ENCODE peak calls at places on chromosomes 2 and 18, in six cellular contexts. V, O, K, R, T and U are unnamed samples.
A peak's percentile ranks its signal among the peaks of the same experiment; 100 is the strongest.

GRCh38 chr2:239908744-239909143 is 116.4 kb downstream of the NDUFA10 start:
- DNase-seq in V (no peak), O (no peak), K (no peak), R (no peak), T (no peak), U (no peak)

GRCh38 chr2:61878756-61879155 is 9.7 kb downstream of the CCT4 start:
- DNase-seq in V (no peak), O (no peak), K (no peak), R (peak; percentile 75), T (no peak), U (no peak)

GRCh38 chr2:172234716-172235661 is 132.3 kb upstream of the DLX2 start:
- DNase-seq in V (peak; percentile 56), O (no peak), K (peak; percentile 39), R (no peak), T (peak; percentile 75), U (peak; percentile 81)

GRCh38 chr2:12895017-12895416 is 178.3 kb downstream of the TRIB2 start:
- DNase-seq in V (no peak), O (no peak), K (no peak), R (no peak), T (no peak), U (no peak)

GRCh38 chr18:78330761-78331160 is 648.9 kb upstream of the SALL3 start:
- DNase-seq in V (no peak), O (no peak), K (no peak), R (no peak), T (no peak), U (no peak)

GRCh38 chr2:36707050-36707449 is 10.5 kb downstream of the VIT start:
- DNase-seq in V (no peak), O (no peak), K (peak; percentile 87), R (peak; percentile 31), T (no peak), U (no peak)

GRCh38 chr2:162520959-162521358 is 177.0 kb downstream of the GCA start:
- DNase-seq in V (no peak), O (no peak), K (no peak), R (no peak), T (no peak), U (no peak)

GRCh38 chr2:38592951-38593350 is 9.8 kb downstream of the HNRNPLL start:
- DNase-seq in V (no peak), O (no peak), K (peak; percentile 50), R (peak; percentile 69), T (no peak), U (no peak)

GRCh38 chr2:138453815-138454214 is 47.8 kb upstream of the SPOPL start:
- DNase-seq in V (no peak), O (no peak), K (no peak), R (no peak), T (no peak), U (no peak)

GRCh38 chr2:20221939-20222768 is 2.8 kb downstream of the SDC1 start:
- DNase-seq in V (no peak), O (no peak), K (no peak), R (peak; percentile 64), T (no peak), U (no peak)

GRCh38 chr2:69830045-69830905 is 815 bp downstream of the GMCL1 start:
- DNase-seq in V (peak; percentile 47), O (no peak), K (peak; percentile 59), R (peak; percentile 43), T (peak; percentile 61), U (peak; percentile 66)

GRCh38 chr2:101987832-101988231 is 3.9 kb upstream of the IL1R2 start:
- DNase-seq in V (peak; percentile 43), O (no peak), K (peak; percentile 26), R (no peak), T (no peak), U (no peak)

GRCh38 chr2:12300927-12301326 is 415.8 kb upstream of the TRIB2 start:
- DNase-seq in V (no peak), O (no peak), K (peak; percentile 57), R (no peak), T (no peak), U (no peak)

GRCh38 chr2:223998983-223999382 is 40.1 kb downstream of the SERPINE2 start:
- DNase-seq in V (no peak), O (no peak), K (no peak), R (no peak), T (no peak), U (no peak)

GRCh38 chr2:203804070-203804469 is 63.5 kb upstream of the CTLA4 start:
- DNase-seq in V (no peak), O (no peak), K (peak; percentile 99), R (peak; percentile 89), T (no peak), U (no peak)

GRCh38 chr18:44731160-44731865 is 50.6 kb downstream of the SETBP1 start:
- DNase-seq in V (no peak), O (no peak), K (no peak), R (no peak), T (no peak), U (no peak)

GRCh38 chr2:128753321-128753720 is 434.7 kb upstream of the HS6ST1 start:
- DNase-seq in V (no peak), O (no peak), K (no peak), R (no peak), T (no peak), U (no peak)

GRCh38 chr18:7415081-7415894 is 151.8 kb upstream of the PTPRM start:
- DNase-seq in V (no peak), O (no peak), K (no peak), R (peak; percentile 33), T (no peak), U (no peak)

GRCh38 chr2:33307659-33308311 is 168.7 kb upstream of the RASGRP3 start:
- DNase-seq in V (no peak), O (no peak), K (no peak), R (no peak), T (no peak), U (no peak)

GRCh38 chr2:75246441-75247167 is 47.3 kb upstream of the TACR1 start:
- DNase-seq in V (no peak), O (no peak), K (peak; percentile 35), R (no peak), T (no peak), U (no peak)

GRCh38 chr2:75237296-75237695 is 38.0 kb upstream of the TACR1 start:
- DNase-seq in V (no peak), O (no peak), K (no peak), R (no peak), T (no peak), U (no peak)

GRCh38 chr2:75241696-75242095 is 42.4 kb upstream of the TACR1 start:
- DNase-seq in V (peak; percentile 25), O (peak; percentile 4), K (peak; percentile 17), R (peak; percentile 5), T (no peak), U (peak; percentile 62)

GRCh38 chr2:75238670-75239330 is 39.5 kb upstream of the TACR1 start:
- DNase-seq in V (no peak), O (no peak), K (peak; percentile 86), R (peak; percentile 55), T (no peak), U (no peak)

GRCh38 chr2:75243219-75243618 is 43.9 kb upstream of the TACR1 start:
- DNase-seq in V (no peak), O (no peak), K (no peak), R (no peak), T (no peak), U (no peak)
- H2AFZ ChIP-seq in V (no peak overlapping the region), O (no peak overlapping the region), K (no peak overlapping the region), R (no peak overlapping the region), T (no peak overlapping the region), U (no peak overlapping the region)

GRCh38 chr2:189249171-189249570 is 69.6 kb upstream of the COL5A2 start:
- DNase-seq in V (no peak), O (no peak), K (peak; percentile 73), R (peak; percentile 32), T (no peak), U (no peak)
- TF ChIP-seq EZH2 in V (no peak), O (no peak), K (no peak), R (no peak), T (no peak), U (no peak)

DNA sequence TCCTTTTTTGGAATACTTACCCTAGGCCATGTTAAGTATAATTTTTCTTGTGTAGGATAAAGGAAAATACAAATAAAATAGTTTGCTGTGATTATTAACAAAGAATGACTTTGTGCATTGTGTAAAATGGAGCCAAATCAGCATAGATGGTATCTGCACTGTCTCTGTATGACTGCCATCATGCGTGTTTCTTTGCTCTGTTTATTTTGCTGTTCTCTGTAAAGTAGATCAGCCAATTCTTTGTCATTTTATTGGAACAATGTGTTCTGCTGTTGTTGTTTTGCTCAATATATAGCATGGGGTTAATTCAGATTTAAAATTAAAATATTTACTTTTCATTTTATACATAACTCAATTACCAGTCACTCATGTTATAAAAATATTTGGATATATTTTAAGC is 181.3 kb upstream of the UBE2E3 start:
- DNase-seq in V (no peak), O (no peak), K (no peak), R (no peak), T (no peak), U (no peak)
- H2AFZ ChIP-seq in V (no peak overlapping the region), O (no peak overlapping the region), K (no peak overlapping the region), R (no peak overlapping the region), T (no peak overlapping the region), U (no peak overlapping the region)

GRCh38 chr2:231033147-231034132 is 3.9 kb upstream of the C2orf72 start:
- DNase-seq in V (no peak), O (no peak), K (no peak), R (no peak), T (no peak), U (no peak)
- TF ChIP-seq EZH2 in V (no peak), O (no peak), K (no peak), R (no peak), T (no peak), U (no peak)

GRCh38 chr2:74077636-74078035 is 70.1 kb downstream of the BOLA3 start:
- DNase-seq in V (no peak), O (no peak), K (no peak), R (no peak), T (no peak), U (no peak)
- H2AFZ ChIP-seq in V (no peak overlapping the region), O (no peak overlapping the region), K (no peak overlapping the region), R (no peak overlapping the region), T (no peak overlapping the region), U (no peak overlapping the region)

DNA sequence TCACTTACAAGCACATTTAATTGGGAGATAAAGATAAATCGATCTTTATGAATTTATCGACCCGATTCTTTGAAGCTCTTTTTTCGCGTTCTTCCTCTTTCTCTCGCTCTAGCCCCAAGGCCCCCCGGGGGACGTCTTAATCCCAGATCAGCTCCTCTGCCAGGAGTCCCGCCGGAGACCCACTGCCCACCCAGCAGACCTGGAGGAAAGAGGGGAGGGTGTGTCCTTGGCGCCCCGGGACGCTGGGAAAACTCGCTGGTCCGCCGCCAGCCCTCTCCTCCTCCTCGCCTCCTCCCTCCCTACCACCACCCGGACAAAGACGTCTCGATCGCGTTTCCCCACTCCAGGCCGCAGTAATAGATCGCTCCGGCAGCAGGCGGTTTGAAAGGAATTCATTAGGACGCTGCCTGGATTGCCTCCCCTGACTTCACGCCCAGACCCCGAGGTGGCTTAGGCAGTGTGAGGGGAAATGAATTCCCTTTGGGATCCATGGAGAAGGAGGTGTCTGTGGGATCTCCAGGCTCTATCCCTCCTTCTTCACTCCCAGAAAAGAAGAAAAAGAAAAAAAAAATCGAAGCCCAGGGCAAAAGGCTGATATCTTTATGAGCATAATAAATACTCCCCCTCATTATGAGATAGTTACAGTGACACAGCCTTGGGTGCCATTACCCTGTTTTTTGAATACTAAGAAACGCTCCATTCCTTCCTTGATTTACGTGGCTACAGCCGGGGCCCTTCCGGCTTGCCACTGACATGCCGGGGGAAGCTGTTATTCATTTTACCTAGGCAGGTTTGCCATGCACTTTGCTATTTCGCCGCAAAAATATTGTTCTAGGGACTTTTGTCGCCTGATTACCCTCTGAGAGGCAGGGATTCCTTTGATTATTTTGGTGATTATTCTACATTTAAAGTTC is 1.8 kb upstream of the GBX2 start:
- DNase-seq in V (no peak), O (no peak), K (no peak), R (no peak), T (peak; percentile 76), U (peak; percentile 58)
- TF ChIP-seq EZH2 in V (no peak), O (no peak), K (peak; percentile 56), R (peak; percentile 51), T (no peak), U (peak; percentile 61)